ENCODE peak calls at places on chromosomes 11 and 22, in four cellular contexts. One of them, this sample, is unnamed.

GRCh38 chr11:72574534-72575460 is 99.4 kb downstream of the PDE2A start:
- DNase-seq in HepG2: no peak
- DNase-seq in GM12878: no peak
- DNase-seq in K562: no peak
- DNase-seq in this sample: no peak

GRCh38 chr11:12110714-12111481 is 508 bp downstream of the MICAL2 start:
- DNase-seq in GM12878: no peak
- DNase-seq in HepG2: no peak
- DNase-seq in K562: no peak
- DNase-seq in this sample: peak; percentile 39

GRCh38 chr11:14242198-14242597 is 116.8 kb downstream of the RRAS2 start:
- DNase-seq in GM12878: no peak
- DNase-seq in K562: no peak
- DNase-seq in HepG2: no peak
- DNase-seq in this sample: no peak

GRCh38 chr22:43293661-43294392 is 49.3 kb downstream of the SCUBE1 start:
- DNase-seq in K562: peak; percentile 77
- DNase-seq in GM12878: no peak
- DNase-seq in HepG2: peak; percentile 90
- DNase-seq in this sample: no peak

GRCh38 chr22:42970029-42970428 is 44.9 kb downstream of the PACSIN2 start:
- DNase-seq in K562: no peak
- DNase-seq in HepG2: no peak
- DNase-seq in GM12878: no peak
- DNase-seq in this sample: no peak

GRCh38 chr11:36273110-36273509 is 16.1 kb downstream of the COMMD9 start:
- DNase-seq in K562: no peak
- DNase-seq in HepG2: no peak
- DNase-seq in GM12878: no peak
- DNase-seq in this sample: no peak

GRCh38 chr11:67301951-67302516 is 1.3 kb upstream of the SSH3 start:
- DNase-seq in K562: no peak
- DNase-seq in HepG2: no peak
- DNase-seq in GM12878: no peak
- DNase-seq in this sample: peak; percentile 60

GRCh38 chr11:118928870-118929495 is 3.3 kb upstream of the BCL9L start:
- DNase-seq in GM12878: no peak
- DNase-seq in K562: peak; percentile 59
- DNase-seq in HepG2: peak; percentile 36
- DNase-seq in this sample: no peak

GRCh38 chr11:91435694-91436375 is 788.8 kb upstream of the FAT3 start:
- DNase-seq in HepG2: no peak
- DNase-seq in GM12878: no peak
- DNase-seq in K562: no peak
- DNase-seq in this sample: no peak

GRCh38 chr11:83693279-83693992 is 407.3 kb upstream of the CCDC90B start:
- DNase-seq in K562: no peak
- DNase-seq in GM12878: no peak
- DNase-seq in HepG2: no peak
- DNase-seq in this sample: no peak

GRCh38 chr11:128208329-128209220 is 378.8 kb downstream of the ETS1 start:
- DNase-seq in GM12878: no peak
- DNase-seq in HepG2: no peak
- DNase-seq in K562: no peak
- DNase-seq in this sample: no peak

GRCh38 chr22:32482708-32483107 is 8.1 kb downstream of the FBXO7 start:
- DNase-seq in HepG2: no peak
- DNase-seq in GM12878: peak; percentile 39
- DNase-seq in K562: no peak
- DNase-seq in this sample: no peak

GRCh38 chr22:39173787-39174497 is 21.5 kb upstream of the CBX7 start:
- DNase-seq in GM12878: no peak
- DNase-seq in K562: no peak
- DNase-seq in HepG2: no peak
- DNase-seq in this sample: no peak

GRCh38 chr22:23070418-23071162 is at the start of gene GNAZ:
- DNase-seq in GM12878: no peak
- DNase-seq in HepG2: no peak
- DNase-seq in K562: peak; percentile 87
- DNase-seq in this sample: peak; percentile 51

GRCh38 chr11:44684886-44685285 is 41.9 kb upstream of the TSPAN18 start:
- DNase-seq in K562: no peak
- DNase-seq in HepG2: no peak
- DNase-seq in GM12878: no peak
- DNase-seq in this sample: no peak

GRCh38 chr11:46724088-46724487 is 5.1 kb downstream of the F2 start:
- DNase-seq in GM12878: no peak
- DNase-seq in K562: no peak
- DNase-seq in HepG2: no peak
- DNase-seq in this sample: no peak

GRCh38 chr22:40416636-40417035 is 46.2 kb downstream of the SGSM3 start:
- DNase-seq in HepG2: no peak
- DNase-seq in GM12878: no peak
- DNase-seq in K562: no peak
- DNase-seq in this sample: no peak

GRCh38 chr22:25102722-25103121 is 96.9 kb upstream of the CRYBB3 start:
- DNase-seq in HepG2: no peak
- DNase-seq in K562: no peak
- DNase-seq in GM12878: no peak
- DNase-seq in this sample: no peak
- TF ChIP-seq CBFB in HepG2: no peak
- TF ChIP-seq CBFB in K562: no peak
- TF ChIP-seq CBFB in GM12878: no peak
- TF ChIP-seq CBFB in this sample: no peak

DNA sequence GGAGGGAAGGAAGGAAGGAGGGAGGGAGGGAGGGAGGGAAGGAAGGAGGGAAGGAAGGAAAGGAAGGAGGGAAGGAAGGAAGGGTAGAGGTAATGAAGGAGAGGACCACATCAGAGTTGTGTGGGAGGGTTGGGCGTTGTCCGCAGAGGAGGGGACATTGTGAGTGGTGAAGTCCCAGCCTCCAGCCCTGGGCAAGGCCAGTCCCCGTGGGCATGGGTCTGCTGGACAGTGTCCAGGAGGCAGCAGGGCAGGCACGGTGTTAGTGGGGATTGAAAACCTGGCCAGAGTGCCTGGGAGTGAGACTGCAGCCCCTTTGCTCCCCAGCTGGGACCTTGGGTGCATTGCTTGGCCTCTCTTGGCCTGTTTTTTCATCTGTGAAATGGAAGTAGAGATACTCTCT is 1462.3 kb downstream of the BRD1 start:
- DNase-seq in GM12878: no peak
- DNase-seq in HepG2: no peak
- DNase-seq in K562: no peak
- DNase-seq in this sample: no peak
- TF ChIP-seq CBFB in GM12878: no peak
- TF ChIP-seq CBFB in HepG2: no peak
- TF ChIP-seq CBFB in K562: no peak
- TF ChIP-seq CBFB in this sample: no peak

GRCh38 chr11:8094656-8095055 is 13.6 kb downstream of the TUB start:
- DNase-seq in K562: no peak
- DNase-seq in HepG2: no peak
- DNase-seq in GM12878: no peak
- DNase-seq in this sample: no peak
- TF ChIP-seq CBFB in K562: no peak
- TF ChIP-seq CBFB in HepG2: no peak
- TF ChIP-seq CBFB in GM12878: no peak
- TF ChIP-seq CBFB in this sample: no peak

DNA sequence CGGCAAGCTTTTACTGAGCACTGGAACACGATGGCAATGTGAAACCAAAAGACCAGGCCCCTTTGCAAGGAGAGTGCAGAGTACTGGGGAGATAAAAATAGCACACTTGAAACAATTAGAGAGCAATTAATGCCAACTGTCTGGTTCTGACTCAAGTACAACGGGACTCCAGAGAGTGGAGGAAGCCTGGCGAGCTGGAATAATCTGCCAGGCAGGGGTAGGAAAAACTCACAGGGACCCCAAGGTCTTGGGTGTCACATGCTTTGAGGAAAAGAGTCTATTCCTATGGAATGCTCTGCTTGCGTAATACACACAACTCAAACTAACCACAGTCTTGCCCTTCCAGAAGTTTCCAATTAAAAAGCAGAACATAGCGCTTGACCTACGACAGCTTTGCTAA is 113.0 kb upstream of the CLMP start:
- DNase-seq in GM12878: peak; percentile 19
- DNase-seq in K562: no peak
- DNase-seq in HepG2: no peak
- DNase-seq in this sample: no peak
- TF ChIP-seq CBFB in GM12878: no peak
- TF ChIP-seq CBFB in K562: no peak
- TF ChIP-seq CBFB in HepG2: no peak
- TF ChIP-seq CBFB in this sample: no peak

DNA sequence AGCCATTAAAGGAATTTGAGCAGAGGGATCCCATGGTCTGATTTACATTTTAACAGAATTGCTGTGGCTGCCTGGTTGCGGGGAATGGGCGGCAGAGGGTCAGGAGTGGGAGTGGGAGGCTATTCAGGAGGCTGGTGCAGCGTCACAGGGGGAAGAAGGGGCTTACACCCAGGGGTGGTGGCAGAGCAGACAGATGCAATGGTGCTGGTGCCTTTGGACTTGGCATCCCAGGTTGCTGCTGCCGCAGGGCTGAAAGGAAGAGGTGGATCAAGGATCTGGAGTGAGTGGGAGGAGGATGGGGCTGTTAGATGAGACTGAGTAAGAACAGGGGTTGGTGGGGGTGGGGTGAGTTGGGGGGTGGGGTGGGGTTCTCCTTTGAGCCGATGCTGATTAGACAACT is 38.5 kb downstream of the GRIK4 start:
- DNase-seq in GM12878: no peak
- DNase-seq in K562: no peak
- DNase-seq in HepG2: no peak
- DNase-seq in this sample: no peak
- TF ChIP-seq CBFB in GM12878: no peak
- TF ChIP-seq CBFB in K562: no peak
- TF ChIP-seq CBFB in HepG2: no peak
- TF ChIP-seq CBFB in this sample: no peak

GRCh38 chr11:17570034-17570433 is 23.0 kb downstream of the OTOG start:
- DNase-seq in HepG2: no peak
- DNase-seq in K562: no peak
- DNase-seq in GM12878: no peak
- DNase-seq in this sample: peak; percentile 12
- TF ChIP-seq CBFB in HepG2: no peak
- TF ChIP-seq CBFB in K562: no peak
- TF ChIP-seq CBFB in GM12878: no peak
- TF ChIP-seq CBFB in this sample: no peak

GRCh38 chr11:115153135-115153534 is 351.1 kb downstream of the CADM1 start:
- DNase-seq in K562: no peak
- DNase-seq in HepG2: no peak
- DNase-seq in GM12878: no peak
- DNase-seq in this sample: no peak
- TF ChIP-seq CBFB in K562: no peak
- TF ChIP-seq CBFB in HepG2: no peak
- TF ChIP-seq CBFB in GM12878: no peak
- TF ChIP-seq CBFB in this sample: no peak

DNA sequence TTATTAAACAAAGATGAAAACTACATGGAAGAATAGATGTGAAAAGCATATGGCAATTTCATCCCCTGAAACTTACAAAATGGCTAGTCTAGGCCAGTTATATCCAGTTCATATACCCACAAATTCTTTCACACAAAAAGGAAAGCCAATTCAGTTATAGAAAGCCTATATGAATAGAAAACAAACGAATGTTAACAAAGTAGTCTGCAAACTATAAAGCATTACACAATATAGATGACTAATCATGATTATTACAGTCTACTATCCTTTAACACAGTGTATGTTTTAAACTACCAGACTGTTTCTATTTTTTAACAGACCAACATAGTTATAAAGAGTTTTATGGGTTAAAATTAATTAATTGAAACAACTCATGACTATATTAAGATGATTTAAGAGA is 12.1 kb downstream of the DCUN1D5 start:
- DNase-seq in HepG2: no peak
- DNase-seq in GM12878: no peak
- DNase-seq in K562: no peak
- DNase-seq in this sample: no peak
- TF ChIP-seq CBFB in HepG2: no peak
- TF ChIP-seq CBFB in GM12878: no peak
- TF ChIP-seq CBFB in K562: no peak
- TF ChIP-seq CBFB in this sample: no peak

GRCh38 chr11:18393581-18394299 is 623 bp upstream of the LDHA start:
- DNase-seq in HepG2: no peak
- DNase-seq in GM12878: no peak
- DNase-seq in K562: no peak
- DNase-seq in this sample: no peak

GRCh38 chr11:18395735-18396504 is 1.6 kb downstream of the LDHA start:
- DNase-seq in K562: peak; percentile 92
- DNase-seq in GM12878: peak; percentile 86
- DNase-seq in HepG2: peak; percentile 97
- DNase-seq in this sample: peak; percentile 97

GRCh38 chr11:18392434-18393321 is 1.7 kb upstream of the LDHA start:
- DNase-seq in K562: no peak
- DNase-seq in HepG2: no peak
- DNase-seq in GM12878: no peak
- DNase-seq in this sample: no peak

GRCh38 chr11:18394300-18394927 is at the start of gene LDHA:
- DNase-seq in GM12878: peak; percentile 80
- DNase-seq in K562: peak; percentile 96
- DNase-seq in HepG2: peak; percentile 93
- DNase-seq in this sample: peak; percentile 87

DNA sequence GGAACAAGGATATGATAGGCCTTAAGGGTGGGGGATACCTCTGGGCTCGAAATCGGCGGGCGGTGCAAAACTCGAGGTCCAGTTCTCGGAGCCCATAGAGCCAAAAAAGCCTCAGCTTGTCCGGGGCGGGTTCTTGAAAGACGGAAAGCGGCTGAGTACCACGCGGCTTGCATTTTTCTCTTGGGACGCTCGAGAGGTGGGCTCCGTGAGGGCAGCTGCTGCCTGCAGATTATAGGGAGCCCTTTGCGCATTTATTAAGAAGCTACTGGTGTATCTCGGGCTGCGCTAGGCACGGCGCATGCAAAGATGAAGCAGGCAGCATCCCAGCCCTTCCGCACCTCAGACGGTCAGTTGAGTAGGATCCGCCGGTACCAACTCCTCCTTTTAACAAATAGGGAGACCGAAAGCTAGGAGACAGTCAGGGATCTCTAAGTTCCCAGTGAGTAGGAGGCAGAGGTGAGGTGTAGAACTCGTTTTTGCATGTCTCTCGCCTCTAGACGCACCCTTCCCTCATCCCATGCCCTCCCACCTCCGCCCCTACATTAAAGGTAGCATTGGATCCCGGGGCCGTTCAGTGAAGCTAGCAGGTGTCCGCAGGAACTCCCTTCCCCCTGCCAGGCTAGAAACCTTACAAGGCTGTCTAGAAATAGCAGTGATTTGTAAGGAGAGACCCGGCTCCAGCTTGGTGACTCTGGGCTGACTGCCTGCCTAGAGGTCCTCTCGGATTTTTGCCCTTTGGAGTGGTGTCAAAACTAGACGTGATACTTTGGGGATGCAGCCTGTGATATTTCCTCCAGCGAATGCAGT is 768 bp downstream of the LDHA start:
- DNase-seq in GM12878: no peak
- DNase-seq in K562: peak; percentile 24
- DNase-seq in HepG2: no peak
- DNase-seq in this sample: no peak
- TF ChIP-seq CBFB in GM12878: no peak
- TF ChIP-seq CBFB in K562: no peak
- TF ChIP-seq CBFB in HepG2: no peak
- TF ChIP-seq CBFB in this sample: no peak

This sample was measured in WTC11.